ENCODE peak calls at places on chromosomes 5 and 9, in nine cellular contexts. R is foreskin fibroblast, W is dorsolateral prefrontal cortex, M is PC-3, L is coronary artery, Q is psoas muscle, H is tibial nerve, K is colonic mucosa, V is HL-60. P is an unnamed sample.

GRCh38 chr5:155008669-155009068 is 4.9 kb upstream of the KIF4B start:
- DNase-seq in H (no peak), K (no peak), W (no peak), V (no peak), Q (no peak), L (no peak), M (peak), R (no peak), P (no peak)

GRCh38 chr9:31028137-31028536 is 1356.3 kb upstream of the ACO1 start:
- DNase-seq in H (no peak), L (no peak), R (no peak), Q (no peak), W (no peak), K (no peak), M (no peak), V (no peak), P (no peak)

GRCh38 chr9:23829580-23830458 is 3.8 kb upstream of the ELAVL2 start:
- DNase-seq in W (no peak), M (peak), R (no peak), L (no peak), K (no peak), V (no peak), Q (no peak), H (no peak), P (no peak)

GRCh38 chr9:14383296-14383695 is 69.4 kb upstream of the NFIB start:
- DNase-seq in Q (no peak), L (no peak), M (no peak), R (peak), K (no peak), H (peak), W (no peak), V (no peak), P (no peak)

GRCh38 chr9:37984672-37985611 is 81.0 kb upstream of the SLC25A51 start:
- DNase-seq in R (peak), V (no peak), W (no peak), L (no peak), Q (peak), K (peak), M (peak), H (no peak), P (no peak)

GRCh38 chr5:158758666-158759065 is 341.1 kb downstream of the EBF1 start:
- DNase-seq in V (no peak), M (peak), Q (no peak), K (no peak), L (no peak), W (no peak), H (no peak), R (peak), P (no peak)

GRCh38 chr9:135503371-135504261 is 3.1 kb downstream of the MRPS2 start:
- DNase-seq in M (no peak), R (no peak), K (no peak), V (no peak), L (no peak), W (no peak), Q (no peak), H (no peak), P (no peak)

GRCh38 chr9:5835808-5836207 is 2.9 kb upstream of the ERMP1 start:
- DNase-seq in V (no peak), R (no peak), Q (no peak), K (no peak), W (no peak), L (no peak), H (no peak), M (no peak), P (no peak)

GRCh38 chr5:173973614-173973969 is 15.4 kb upstream of the C5orf47 start:
- DNase-seq in H (no peak), Q (no peak), W (no peak), M (peak), V (no peak), L (no peak), K (no peak), R (no peak), P (no peak)

DNA sequence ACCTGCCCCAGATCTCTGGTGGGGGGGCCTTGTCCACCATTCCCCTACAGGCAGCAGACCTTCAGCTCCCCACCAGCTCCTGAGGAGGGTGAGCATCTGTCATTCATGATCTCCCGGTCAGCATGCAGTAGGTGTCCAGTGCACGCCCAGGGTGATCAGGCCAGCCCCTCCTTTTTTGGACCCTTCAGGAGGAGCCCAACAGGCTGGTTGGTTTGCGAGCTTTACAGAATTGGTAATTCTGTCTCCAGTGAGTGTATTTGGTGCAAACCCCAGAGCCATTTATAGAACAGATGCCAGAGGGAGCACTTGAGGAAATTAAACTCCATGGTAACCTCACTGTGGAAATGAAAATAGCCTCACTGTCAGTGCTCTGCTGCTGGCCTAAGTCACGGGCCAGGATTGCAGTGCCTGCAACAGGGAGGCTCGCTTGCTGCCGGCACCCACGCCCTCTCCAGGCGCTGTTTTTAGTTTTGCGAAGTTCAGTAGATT is 23.4 kb downstream of the WNK2 start:
- DNase-seq in H (peak), M (no peak), W (peak), V (no peak), R (peak), Q (no peak), L (no peak), K (no peak), P (no peak)
- H3K4me3 ChIP-seq in H (peak), M (no peak), W (no peak), V (no peak), R (no peak), Q (peak), L (peak), K (no peak), P (no peak)

DNA sequence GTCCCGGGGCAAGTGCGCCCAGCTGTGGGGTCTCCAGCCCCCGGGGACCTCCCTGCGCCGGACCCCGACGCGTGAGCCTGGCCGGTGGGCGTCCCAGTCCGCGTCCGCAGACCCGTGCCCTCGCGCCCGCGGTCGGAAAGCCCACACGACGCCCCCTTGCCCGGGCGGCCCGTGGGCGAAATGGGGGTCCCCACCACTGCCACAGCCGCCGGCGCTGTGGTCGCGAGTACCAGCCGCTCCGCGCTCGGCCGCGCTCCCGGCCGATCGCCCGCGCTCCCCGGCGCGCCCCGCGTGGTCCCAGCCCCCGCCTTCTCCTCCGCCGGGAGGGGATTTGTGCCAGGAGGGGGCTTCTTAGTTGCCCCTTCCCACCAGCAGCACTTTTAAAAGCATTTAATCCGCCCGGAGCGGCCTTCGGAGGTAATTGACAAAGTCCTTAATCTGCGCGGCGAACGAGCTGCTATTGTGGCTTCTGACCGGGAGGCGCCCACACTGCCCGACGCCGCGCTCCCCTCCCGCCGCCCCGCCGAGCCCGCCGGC is 426 bp upstream of the FIBCD1 start:
- DNase-seq in H (no peak), L (no peak), V (no peak), Q (no peak), R (no peak), M (peak), W (no peak), K (peak), P (no peak)
- H3K4me3 ChIP-seq in H (peak), L (peak), V (peak), Q (peak), R (peak), M (peak), W (peak), K (peak), P (no peak)

GRCh38 chr5:62043289-62044274 is 262.4 kb upstream of the KIF2A start:
- DNase-seq in W (no peak), Q (no peak), L (no peak), R (no peak), V (no peak), K (no peak), M (no peak), H (no peak), P (no peak)
- H3K4me3 ChIP-seq in W (no peak), Q (no peak), L (no peak), R (no peak), V (no peak), K (no peak), M (no peak), H (no peak), P (no peak)

GRCh38 chr9:73152953-73153352 is 1.3 kb downstream of the ANXA1 start:
- DNase-seq in H (no peak), W (no peak), V (peak), M (peak), Q (no peak), R (no peak), K (no peak), L (no peak), P (no peak)
- H3K4me3 ChIP-seq in H (peak), W (peak), V (peak), M (peak), Q (peak), R (peak), K (peak), L (peak), P (no peak)

GRCh38 chr9:107486674-107487520 is 2.7 kb downstream of the KLF4 start:
- DNase-seq in K (peak), V (no peak), M (peak), H (no peak), Q (peak), R (no peak), L (peak), W (no peak), P (peak)

GRCh38 chr9:107484117-107484723 is 5.3 kb downstream of the KLF4 start:
- DNase-seq in L (no peak), H (peak), M (peak), Q (no peak), K (peak), R (peak), V (peak), W (no peak), P (no peak)

GRCh38 chr9:107487521-107488399 is 1.8 kb downstream of the KLF4 start:
- DNase-seq in Q (peak), K (peak), V (peak), W (peak), M (peak), L (peak), R (no peak), H (peak), P (peak)

GRCh38 chr9:107483666-107484065 is 5.9 kb downstream of the KLF4 start:
- DNase-seq in R (no peak), H (no peak), L (no peak), K (no peak), W (no peak), V (no peak), M (no peak), Q (no peak), P (no peak)

GRCh38 chr9:107485451-107486043 is 4.0 kb downstream of the KLF4 start:
- DNase-seq in K (peak), H (no peak), R (no peak), Q (no peak), L (no peak), W (no peak), M (no peak), V (no peak), P (no peak)
- H3K4me3 ChIP-seq in K (peak), H (peak), R (no peak), Q (peak), L (peak), W (no peak), M (peak), V (no peak), P (peak)

GRCh38 chr5:150410524-150411244 is 2.0 kb downstream of the CD74 start:
- DNase-seq in H (peak), W (peak), K (peak), R (peak), V (peak), L (no peak), M (peak), Q (peak), P (peak)
- H3K4me3 ChIP-seq in H (peak), W (peak), K (peak), R (no peak), V (peak), L (peak), M (no peak), Q (peak), P (peak)

P was measured in lung.